ENCODE peak calls at places on chromosomes 3 and 15, in eight cellular contexts. B, F, L, Y, C, G, X and R are unnamed samples.

GRCh38 chr15:63367900-63368299 is 13.7 kb downstream of the CA12 start:
- DNase-seq in B (no peak), F (no peak), L (no peak), Y (no peak), C (no peak), G (no peak), X (no peak), R (no peak)

GRCh38 chr15:92523176-92523575 is 129.5 kb downstream of the ST8SIA2 start:
- DNase-seq in B (no peak), F (no peak), L (no peak), Y (no peak), C (no peak), G (no peak), X (no peak), R (no peak)

GRCh38 chr3:126124148-126124868 is 40.4 kb upstream of the SLC41A3 start:
- DNase-seq in B (peak; percentile 49), F (no peak), L (no peak), Y (no peak), C (no peak), G (peak; percentile 13), X (no peak), R (peak; percentile 3)

GRCh38 chr3:169668957-169669681 is 5.6 kb upstream of the MECOM start:
- DNase-seq in B (peak; percentile 86), F (no peak), L (no peak), Y (peak; percentile 55), C (peak; percentile 81), G (peak; percentile 83), X (peak; percentile 64), R (peak; percentile 88)

GRCh38 chr3:53788038-53788437 is 58.2 kb downstream of the CHDH start:
- DNase-seq in B (no peak), F (no peak), L (no peak), Y (no peak), C (no peak), G (no peak), X (no peak), R (no peak)

GRCh38 chr3:16289144-16289889 is 24.3 kb downstream of the OXNAD1 start:
- DNase-seq in B (no peak), F (no peak), L (no peak), Y (no peak), C (no peak), G (no peak), X (no peak), R (no peak)

GRCh38 chr3:61541694-61542093 is 19.7 kb upstream of the PTPRG start:
- DNase-seq in B (no peak), F (no peak), L (no peak), Y (no peak), C (no peak), G (no peak), X (no peak), R (no peak)

GRCh38 chr3:141370065-141370533 is 1.8 kb downstream of the ZBTB38 start:
- DNase-seq in B (peak; percentile 23), F (peak; percentile 63), L (peak; percentile 76), Y (peak; percentile 69), C (peak; percentile 62), G (peak; percentile 66), X (no peak), R (peak; percentile 40)

GRCh38 chr3:55127565-55127964 is 199.7 kb upstream of the LRTM1 start:
- DNase-seq in B (no peak), F (no peak), L (no peak), Y (no peak), C (no peak), G (no peak), X (no peak), R (no peak)

GRCh38 chr3:40309925-40310635 is 573 bp downstream of the EIF1B start:
- DNase-seq in B (peak; percentile 45), F (no peak), L (peak; percentile 47), Y (no peak), C (peak; percentile 56), G (peak; percentile 59), X (no peak), R (peak; percentile 47)

GRCh38 chr3:72343078-72343477 is 505.2 kb downstream of the SHQ1 start:
- DNase-seq in B (no peak), F (peak; percentile 11), L (no peak), Y (no peak), C (no peak), G (no peak), X (no peak), R (no peak)

GRCh38 chr3:140455476-140455875 is 222.4 kb upstream of the TRIM42 start:
- DNase-seq in B (no peak), F (no peak), L (no peak), Y (no peak), C (no peak), G (no peak), X (no peak), R (no peak)

GRCh38 chr3:10164546-10165393 is at the start of gene IRAK2:
- DNase-seq in B (peak; percentile 80), F (no peak), L (peak; percentile 48), Y (peak; percentile 68), C (peak; percentile 75), G (peak; percentile 77), X (peak; percentile 61), R (peak; percentile 71)

GRCh38 chr3:86942191-86942590 is 48.8 kb downstream of the VGLL3 start:
- DNase-seq in B (no peak), F (no peak), L (no peak), Y (no peak), C (no peak), G (no peak), X (no peak), R (no peak)

GRCh38 chr3:196085534-196085933 is 3.6 kb upstream of the TFRC start:
- DNase-seq in B (no peak), F (no peak), L (no peak), Y (no peak), C (no peak), G (no peak), X (no peak), R (no peak)

GRCh38 chr3:31252216-31253185 is 280.2 kb upstream of the STT3B start:
- DNase-seq in B (no peak), F (no peak), L (no peak), Y (no peak), C (no peak), G (no peak), X (no peak), R (no peak)

GRCh38 chr3:178300441-178300959 is 235.7 kb upstream of the KCNMB2 start:
- DNase-seq in B (no peak), F (no peak), L (no peak), Y (no peak), C (no peak), G (no peak), X (no peak), R (no peak)

GRCh38 chr3:8742921-8743605 is 9.5 kb downstream of the CAV3 start:
- DNase-seq in B (no peak), F (no peak), L (no peak), Y (peak; percentile 19), C (no peak), G (no peak), X (no peak), R (no peak)

GRCh38 chr3:13179181-13179580 is 106.0 kb upstream of the IQSEC1 start:
- DNase-seq in B (no peak), F (no peak), L (no peak), Y (no peak), C (no peak), G (no peak), X (no peak), R (no peak)

GRCh38 chr15:32667321-32667720 is 25.8 kb downstream of the SCG5 start:
- DNase-seq in B (no peak), F (no peak), L (no peak), Y (no peak), C (no peak), G (no peak), X (no peak), R (no peak)

GRCh38 chr15:32670624-32671022 is 29.1 kb downstream of the SCG5 start:
- DNase-seq in B (no peak), F (no peak), L (no peak), Y (no peak), C (no peak), G (no peak), X (no peak), R (no peak)

GRCh38 chr15:32669870-32670623 is 28.5 kb downstream of the SCG5 start:
- DNase-seq in B (no peak), F (peak; percentile 85), L (no peak), Y (no peak), C (no peak), G (no peak), X (peak; percentile 33), R (no peak)

GRCh38 chr15:32671339-32672325 is 30.1 kb downstream of the SCG5 start:
- DNase-seq in B (no peak), F (peak; percentile 75), L (no peak), Y (no peak), C (no peak), G (no peak), X (no peak), R (no peak)

DNA sequence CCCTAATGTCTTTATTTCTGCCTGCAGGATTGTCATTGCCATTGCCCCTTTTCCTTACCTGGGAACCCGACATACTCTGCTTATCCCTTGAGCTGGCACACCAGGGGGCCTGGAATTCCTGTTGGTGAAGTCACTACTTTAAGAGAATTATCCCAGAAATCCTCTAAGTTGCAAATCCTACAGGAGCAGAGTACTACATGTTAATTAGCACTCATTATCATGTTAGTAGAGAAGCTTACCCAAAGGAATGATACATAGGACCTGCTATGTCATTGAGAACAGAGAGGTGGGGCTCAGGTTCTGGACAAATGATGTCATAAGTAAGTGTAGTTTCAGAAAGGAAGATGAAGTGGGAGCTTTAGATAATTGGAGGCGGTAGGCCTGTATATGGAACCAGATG is 27.4 kb downstream of the SCG5 start:
- DNase-seq in B (peak; percentile 77), F (no peak), L (no peak), Y (no peak), C (no peak), G (no peak), X (no peak), R (no peak)
- TF ChIP-seq CTCF in B (no peak), F (no peak), L (no peak), Y (no peak), C (no peak), G (no peak), X (no peak), R (no peak)

DNA sequence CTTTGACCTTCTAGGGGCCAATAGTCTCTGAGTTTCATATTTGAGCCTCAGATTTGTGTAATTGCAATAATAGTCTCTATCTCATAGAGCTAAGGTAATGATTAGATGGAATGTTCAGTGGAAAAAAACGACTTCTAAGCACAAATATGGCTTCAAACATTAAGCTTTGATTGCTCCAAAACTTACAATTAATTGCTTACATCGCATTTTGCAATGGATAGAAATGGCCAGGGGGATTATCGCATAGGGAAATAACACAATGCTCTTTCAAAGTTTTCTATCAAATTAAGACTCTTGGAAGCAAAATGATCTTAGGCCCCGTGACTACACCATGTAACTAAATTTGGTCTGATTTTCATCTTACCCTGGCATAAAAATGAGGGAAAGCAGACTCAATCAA is 888.6 kb downstream of the AGBL1 start:
- DNase-seq in B (no peak), F (no peak), L (no peak), Y (no peak), C (no peak), G (no peak), X (no peak), R (no peak)
- TF ChIP-seq CTCF in B (no peak), F (no peak), L (no peak), Y (no peak), C (no peak), G (no peak), X (no peak), R (no peak)

GRCh38 chr3:77348244-77348855 is 308.5 kb downstream of the ROBO2 start:
- DNase-seq in B (peak; percentile 54), F (no peak), L (no peak), Y (no peak), C (no peak), G (no peak), X (no peak), R (peak; percentile 53)
- TF ChIP-seq CTCF in B (peak; percentile 45), F (peak; percentile 40), L (no peak), Y (no peak), C (no peak), G (no peak), X (no peak), R (peak; percentile 26)

GRCh38 chr3:158680861-158681260 is 8.4 kb upstream of the LXN start:
- DNase-seq in B (no peak), F (no peak), L (no peak), Y (no peak), C (no peak), G (no peak), X (no peak), R (no peak)
- TF ChIP-seq CTCF in B (no peak), F (no peak), L (no peak), Y (no peak), C (no peak), G (no peak), X (no peak), R (no peak)